ENCODE peak calls at places on chromosomes 12 and 14, in ten cellular contexts. T is esophagus muscularis mucosa; P is body of pancreas; J is A673; F is cardiac muscle cell; E is testis; H is lower lobe of right lung; O is IMR-90; K is naive thymus-derived CD4-positive, alpha-beta T cell; W is transverse colon. Y is an unnamed sample. For H3K4me1, the result is how much of the 10 kb centered on the place peaks cover.

GRCh38 chr12:63151898-63152700 is 1.1 kb upstream of the AVPR1A start:
- DNase-seq in H (no peak), K (no peak), J (peak), W (peak), P (peak), E (peak), F (peak), T (no peak), O (peak), Y (peak)

GRCh38 chr14:97776890-97777564 is 979.8 kb downstream of the VRK1 start:
- DNase-seq in K (peak), P (no peak), O (no peak), J (no peak), H (no peak), W (no peak), F (no peak), T (no peak), E (no peak), Y (no peak)

GRCh38 chr12:110619534-110619953 is 5.6 kb downstream of the TCTN1 start:
- DNase-seq in J (no peak), W (no peak), T (no peak), K (peak), E (no peak), P (no peak), F (no peak), H (no peak), O (peak), Y (no peak)

GRCh38 chr12:6167327-6168280 is 32.6 kb upstream of the CD9 start:
- DNase-seq in F (peak), T (no peak), J (no peak), H (peak), P (peak), O (peak), W (peak), K (no peak), E (no peak), Y (peak)

GRCh38 chr12:72546106-72546505 is 273.9 kb downstream of the TRHDE start:
- DNase-seq in H (no peak), P (no peak), W (no peak), E (no peak), J (no peak), K (no peak), T (no peak), O (peak), F (no peak), Y (peak)

GRCh38 chr14:23827100-23827892 is 126.3 kb upstream of the DHRS4 start:
- DNase-seq in J (no peak), K (no peak), W (no peak), H (no peak), P (no peak), E (no peak), O (no peak), F (no peak), T (no peak), Y (no peak)

GRCh38 chr12:49345840-49346658 is 639 bp upstream of the DNAJC22 start:
- DNase-seq in F (no peak), O (no peak), T (no peak), P (no peak), H (no peak), K (no peak), E (peak), W (no peak), J (no peak), Y (peak)

GRCh38 chr14:60090864-60091519 is 731 bp upstream of the PCNX4 start:
- DNase-seq in E (peak), W (peak), T (no peak), K (peak), O (peak), P (peak), H (peak), F (peak), J (peak), Y (peak)

DNA sequence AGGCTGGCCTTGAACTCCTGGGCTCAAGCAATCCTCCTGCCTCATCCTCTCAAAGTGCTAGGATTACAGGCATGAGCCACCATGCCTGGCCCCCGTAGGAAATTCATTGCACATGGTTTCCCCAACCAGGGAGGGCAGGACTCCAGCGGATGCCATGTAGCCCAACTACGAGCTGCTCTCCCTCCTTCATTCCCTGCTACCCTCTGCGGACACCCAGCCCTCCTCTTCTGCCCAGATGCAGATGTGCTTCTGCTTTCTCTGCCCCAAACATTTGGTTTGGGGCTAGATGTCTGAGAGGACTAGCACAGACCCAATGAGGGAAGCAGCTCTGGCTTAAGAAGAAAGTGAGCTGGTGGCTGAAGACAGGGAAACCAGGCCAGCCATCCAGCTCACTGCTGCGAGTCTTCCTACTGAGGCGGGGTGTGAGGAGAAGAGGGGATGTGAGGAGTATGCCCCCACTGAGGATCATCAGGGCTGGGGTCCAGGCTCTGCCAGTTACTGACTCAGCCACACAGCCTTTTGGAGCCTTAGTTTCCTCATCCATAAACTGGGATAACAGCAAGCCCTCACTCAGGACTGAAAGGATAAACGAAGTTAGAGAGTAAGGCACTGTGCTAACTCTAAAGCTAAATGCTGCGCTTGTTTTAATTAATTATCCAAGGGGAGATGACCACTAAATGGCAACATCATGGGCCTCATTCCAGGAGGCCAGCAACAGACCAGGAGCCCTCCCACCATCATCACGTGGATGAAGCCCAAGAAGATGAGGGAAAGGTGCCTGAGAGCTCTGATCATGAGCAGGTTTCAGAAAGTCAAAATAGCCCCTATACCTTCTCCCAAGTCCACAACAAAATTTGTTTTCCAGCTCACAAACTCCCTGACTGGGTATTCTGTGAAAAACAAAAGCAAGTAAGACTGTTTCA is 10.9 kb downstream of the CTDSP2 start:
- DNase-seq in F (no peak), T (no peak), O (no peak), P (no peak), E (peak), J (no peak), W (no peak), K (no peak), H (no peak), Y (peak)
- H3K4me3 ChIP-seq in F (no peak), T (peak), O (no peak), P (no peak), E (no peak), J (peak), W (no peak), K (peak), H (peak), Y (peak)

GRCh38 chr14:75259510-75259855 is 19.1 kb upstream of the FOS start:
- DNase-seq in O (peak), T (no peak), F (peak), J (peak), H (no peak), K (no peak), E (peak), P (no peak), W (no peak), Y (no peak)

GRCh38 chr14:75258803-75259509 is 19.7 kb upstream of the FOS start:
- DNase-seq in F (peak), P (peak), O (peak), W (peak), H (peak), E (peak), T (peak), J (peak), K (peak), Y (peak)

GRCh38 chr14:75259946-75260545 is 18.6 kb upstream of the FOS start:
- DNase-seq in K (no peak), F (no peak), O (no peak), T (no peak), P (no peak), J (no peak), H (no peak), E (no peak), W (no peak), Y (peak)

GRCh38 chr14:75264036-75264435 is 14.6 kb upstream of the FOS start:
- DNase-seq in J (no peak), H (no peak), E (no peak), O (no peak), K (no peak), W (no peak), T (no peak), F (no peak), P (peak), Y (no peak)

DNA sequence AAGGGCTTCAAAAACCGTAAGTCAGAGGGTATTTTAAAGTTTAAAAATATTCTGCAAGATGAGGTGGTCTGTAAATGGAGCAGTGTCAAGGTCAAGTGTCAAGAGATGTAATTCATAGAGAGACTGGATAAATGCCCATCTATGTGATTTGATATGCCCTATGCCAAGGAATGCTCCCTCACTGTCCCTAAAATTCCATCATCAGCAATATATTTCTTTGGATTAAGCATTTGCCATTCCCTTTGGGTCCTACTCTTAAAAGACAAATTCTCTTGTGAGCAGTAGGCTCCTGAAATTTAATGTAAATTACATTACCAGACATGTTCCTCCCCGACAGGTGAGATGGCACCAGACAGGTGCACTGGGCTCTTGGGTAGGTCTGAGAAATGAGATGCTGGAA is 16.0 kb upstream of the FOS start:
- DNase-seq in J (no peak), K (no peak), F (no peak), T (no peak), P (no peak), H (no peak), O (no peak), E (no peak), W (no peak), Y (no peak)
- H3K4me1 ChIP-seq in J (under half), K (under half), F (under half), T (under half), P (under half), H (under half), O (under half), E (under half), W (under half), Y (under half)

DNA sequence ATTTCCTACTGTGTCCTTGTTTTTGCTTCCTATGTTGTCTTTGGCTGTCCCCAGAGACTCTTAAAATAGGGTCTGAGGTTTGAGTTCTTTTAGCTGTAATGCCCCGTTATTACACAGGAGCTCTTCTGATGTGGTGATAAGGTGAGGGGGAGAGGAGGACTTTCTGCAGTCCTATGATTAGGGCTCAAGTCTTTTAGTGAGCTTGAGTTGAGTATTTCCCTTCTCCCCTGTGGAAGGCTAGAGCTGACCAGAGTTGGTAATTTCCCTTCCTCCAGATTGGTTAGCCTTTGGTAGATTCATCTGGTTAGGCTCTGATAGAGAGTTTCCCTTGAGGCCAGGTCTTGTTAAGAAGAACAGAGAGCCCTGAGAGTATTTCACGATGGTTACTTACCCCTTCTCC is 4.3 kb upstream of the HIF1A start:
- DNase-seq in P (no peak), O (no peak), H (no peak), W (no peak), J (no peak), K (no peak), T (no peak), F (peak), E (no peak), Y (no peak)
- H3K4me3 ChIP-seq in P (no peak), O (no peak), H (no peak), W (no peak), J (no peak), K (no peak), T (no peak), F (no peak), E (no peak), Y (no peak)

GRCh38 chr12:125194999-125195398 is 129.8 kb downstream of the AACS start:
- DNase-seq in T (no peak), O (no peak), J (no peak), K (no peak), W (no peak), F (no peak), H (no peak), E (no peak), P (no peak), Y (no peak)
- H3K4me1 ChIP-seq in T (under half), O (under half), J (under half), K (under half), W (under half), F (under half), H (under half), E (under half), P (under half), Y (under half)

GRCh38 chr14:54629183-54629582 is 62.3 kb downstream of the SAMD4A start:
- DNase-seq in H (no peak), J (no peak), E (no peak), T (no peak), F (no peak), W (no peak), P (no peak), O (no peak), K (no peak), Y (no peak)
- H3K4me3 ChIP-seq in H (no peak), J (no peak), E (no peak), T (no peak), F (no peak), W (no peak), P (no peak), O (no peak), K (no peak), Y (no peak)

GRCh38 chr12:120249875-120250795 is 15.4 kb downstream of the PXN start:
- DNase-seq in O (no peak), H (no peak), J (no peak), T (no peak), W (no peak), F (no peak), P (peak), E (peak), K (peak), Y (no peak)

GRCh38 chr12:120247183-120247582 is 18.3 kb downstream of the PXN start:
- DNase-seq in W (no peak), K (no peak), P (peak), H (no peak), O (no peak), J (no peak), E (no peak), T (no peak), F (no peak), Y (no peak)

GRCh38 chr12:120242971-120243699 is 22.4 kb downstream of the PXN start:
- DNase-seq in T (no peak), O (no peak), F (no peak), P (no peak), J (peak), W (no peak), K (no peak), E (no peak), H (no peak), Y (no peak)

GRCh38 chr12:120249266-120249874 is 16.2 kb downstream of the PXN start:
- DNase-seq in K (no peak), O (no peak), E (no peak), H (no peak), W (no peak), J (no peak), P (no peak), F (no peak), T (no peak), Y (no peak)

GRCh38 chr12:120247621-120248030 is 17.9 kb downstream of the PXN start:
- DNase-seq in P (no peak), W (no peak), T (no peak), F (no peak), E (no peak), J (no peak), O (peak), H (no peak), K (no peak), Y (peak)
- H3K4me1 ChIP-seq in P (under half), W (under half), T (half or more), F (under half), E (under half), J (under half), O (under half), H (half or more), K (half or more), Y (half or more)

GRCh38 chr14:61344437-61345143 is 23.2 kb downstream of the PRKCH start:
- DNase-seq in J (no peak), W (no peak), O (no peak), H (no peak), T (no peak), F (no peak), P (no peak), K (no peak), E (no peak), Y (no peak)
- H3K4me3 ChIP-seq in J (no peak), W (no peak), O (no peak), H (no peak), T (no peak), F (no peak), P (no peak), K (peak), E (no peak), Y (no peak)